ENCODE peak calls at places on chromosomes 16 and 17, in five cellular contexts. J, X, K, D and V are unnamed samples. For H4K20me1 and H3F3A, the result is how much of the 10 kb centered on the place peaks cover.

GRCh38 chr17:8047769-8048110 is 8.9 kb downstream of the ALOX15B start:
- DNase-seq in J (no peak), X (no peak), K (no peak), D (no peak), V (no peak)

GRCh38 chr17:35486920-35487727 is 38.6 kb upstream of the SLFN13 start:
- DNase-seq in J (no peak), X (no peak), K (peak), D (no peak), V (peak)

GRCh38 chr17:73758245-73758644 is 114.0 kb upstream of the SDK2 start:
- DNase-seq in J (no peak), X (no peak), K (no peak), D (peak), V (no peak)

GRCh38 chr17:73718362-73718761 is 74.1 kb upstream of the SDK2 start:
- DNase-seq in J (no peak), X (no peak), K (no peak), D (no peak), V (no peak)

GRCh38 chr17:74435775-74436359 is 4.0 kb downstream of the GPRC5C start:
- DNase-seq in J (no peak), X (no peak), K (no peak), D (no peak), V (no peak)

GRCh38 chr16:47565454-47565853 is 104.3 kb downstream of the PHKB start:
- DNase-seq in J (no peak), X (peak), K (peak), D (no peak), V (no peak)

GRCh38 chr17:1197781-1198490 is 18.2 kb upstream of the ABR start:
- DNase-seq in J (no peak), X (no peak), K (peak), D (no peak), V (no peak)

GRCh38 chr16:69017036-69017783 is 88.2 kb upstream of the HAS3 start:
- DNase-seq in J (no peak), X (peak), K (peak), D (peak), V (no peak)

GRCh38 chr17:19305761-19306159 is 56.8 kb downstream of the B9D1 start:
- DNase-seq in J (no peak), X (no peak), K (no peak), D (no peak), V (peak)

GRCh38 chr16:11240636-11241473 is 15.1 kb downstream of the SOCS1 start:
- DNase-seq in J (no peak), X (no peak), K (no peak), D (no peak), V (peak)

GRCh38 chr17:17414316-17414937 is 62.4 kb upstream of the MED9 start:
- DNase-seq in J (no peak), X (peak), K (peak), D (no peak), V (no peak)

GRCh38 chr17:41184480-41184961 is at the start of gene KRTAP4-1:
- DNase-seq in J (no peak), X (no peak), K (no peak), D (no peak), V (no peak)

GRCh38 chr17:41784207-41784744 is 2.2 kb downstream of the JUP start:
- DNase-seq in J (peak), X (peak), K (peak), D (peak), V (no peak)

GRCh38 chr17:17526369-17526768 is 30.2 kb upstream of the RASD1 start:
- DNase-seq in J (no peak), X (no peak), K (no peak), D (no peak), V (no peak)

GRCh38 chr17:34519286-34519685 is 60.1 kb upstream of the TMEM132E start:
- DNase-seq in J (peak), X (no peak), K (peak), D (peak), V (peak)

GRCh38 chr16:23974223-23974622 is 138.4 kb downstream of the PRKCB start:
- DNase-seq in J (peak), X (peak), K (no peak), D (no peak), V (no peak)

GRCh38 chr17:5619088-5619740 is 34.9 kb upstream of the NLRP1 start:
- DNase-seq in J (no peak), X (no peak), K (no peak), D (no peak), V (no peak)

GRCh38 chr17:28760987-28761562 is 17.3 kb downstream of the TRAF4 start:
- DNase-seq in J (peak), X (peak), K (peak), D (no peak), V (no peak)

GRCh38 chr16:81443688-81444447 is 740 bp upstream of the CMIP start:
- DNase-seq in J (no peak), X (no peak), K (no peak), D (no peak), V (no peak)

GRCh38 chr16:58461640-58462039 is 38.3 kb upstream of the NDRG4 start:
- DNase-seq in J (no peak), X (no peak), K (no peak), D (no peak), V (no peak)

GRCh38 chr17:34665150-34665802 is 85.9 kb downstream of the TMEM132E start:
- DNase-seq in J (no peak), X (no peak), K (no peak), D (peak), V (no peak)

GRCh38 chr17:50603340-50603739 is 31.3 kb upstream of the ABCC3 start:
- DNase-seq in J (peak), X (no peak), K (peak), D (peak), V (no peak)

DNA sequence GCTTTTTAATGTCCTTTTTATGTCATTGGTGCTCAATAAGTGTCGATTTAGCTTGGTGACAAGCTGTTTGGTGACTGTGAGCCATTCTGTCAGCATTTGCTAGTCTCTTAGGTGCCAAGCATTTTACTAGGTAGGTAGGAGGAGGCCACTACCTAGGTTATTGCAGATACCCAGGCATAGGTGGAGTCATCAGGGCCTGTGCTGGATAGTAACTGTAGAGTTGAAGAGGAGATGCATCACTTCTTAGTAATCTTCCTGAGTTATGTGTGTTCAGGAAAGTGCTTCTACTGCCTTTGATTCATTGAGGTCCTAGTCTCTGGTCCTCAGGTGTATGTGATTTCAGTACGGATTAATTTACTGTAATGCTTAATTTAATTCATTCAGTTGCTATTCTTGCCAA is 17.7 kb downstream of the USP10 start:
- DNase-seq in J (no peak), X (peak), K (peak), D (no peak), V (no peak)
- H4K20me1 ChIP-seq in J (half or more), X (half or more), K (under half), D (half or more), V (under half)

GRCh38 chr16:71404364-71404763 is 37.5 kb downstream of the TLE7 start:
- DNase-seq in J (no peak), X (no peak), K (no peak), D (no peak), V (no peak)

GRCh38 chr16:71399801-71400563 is 41.5 kb downstream of the CALB2 start:
- DNase-seq in J (no peak), X (no peak), K (no peak), D (no peak), V (no peak)

GRCh38 chr16:71406316-71406715 is 35.5 kb downstream of the TLE7 start:
- DNase-seq in J (no peak), X (no peak), K (no peak), D (no peak), V (no peak)

GRCh38 chr16:71401988-71402387 is 39.9 kb downstream of the TLE7 start:
- DNase-seq in J (peak), X (no peak), K (no peak), D (no peak), V (no peak)

DNA sequence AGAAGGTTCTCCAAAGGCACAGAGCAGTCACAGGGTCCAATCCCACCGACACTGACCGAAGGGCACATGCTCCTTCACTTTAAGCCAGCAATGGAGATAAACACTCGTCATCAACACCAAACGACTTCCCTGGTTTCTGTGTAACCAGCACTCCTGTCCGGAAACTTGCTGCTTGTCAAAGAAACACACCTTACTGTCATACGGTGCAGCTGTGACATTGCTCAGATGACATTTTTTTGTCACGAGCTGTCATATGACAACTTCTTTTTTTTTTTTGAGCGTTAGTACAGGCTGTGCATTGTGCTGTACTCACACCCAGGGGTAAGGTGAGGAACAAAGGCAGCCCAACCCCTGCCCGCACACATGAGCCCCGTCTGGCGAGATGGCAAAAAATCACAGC is 39.2 kb downstream of the TLE7 start:
- DNase-seq in J (no peak), X (no peak), K (no peak), D (no peak), V (no peak)
- H3K9ac ChIP-seq in J (no peak), X (no peak), K (no peak), D (no peak), V (no peak)

GRCh38 chr17:71301063-71301462 is 819.8 kb upstream of the SOX9 start:
- DNase-seq in J (no peak), X (no peak), K (no peak), D (no peak), V (no peak)

GRCh38 chr17:71302721-71303549 is 817.9 kb upstream of the SOX9 start:
- DNase-seq in J (no peak), X (peak), K (peak), D (no peak), V (no peak)

GRCh38 chr17:71304498-71305158 is 816.2 kb upstream of the SOX9 start:
- DNase-seq in J (no peak), X (no peak), K (no peak), D (no peak), V (no peak)
- H3F3A ChIP-seq in J (under half), X (under half), K (under half), D (under half), V (under half)

DNA sequence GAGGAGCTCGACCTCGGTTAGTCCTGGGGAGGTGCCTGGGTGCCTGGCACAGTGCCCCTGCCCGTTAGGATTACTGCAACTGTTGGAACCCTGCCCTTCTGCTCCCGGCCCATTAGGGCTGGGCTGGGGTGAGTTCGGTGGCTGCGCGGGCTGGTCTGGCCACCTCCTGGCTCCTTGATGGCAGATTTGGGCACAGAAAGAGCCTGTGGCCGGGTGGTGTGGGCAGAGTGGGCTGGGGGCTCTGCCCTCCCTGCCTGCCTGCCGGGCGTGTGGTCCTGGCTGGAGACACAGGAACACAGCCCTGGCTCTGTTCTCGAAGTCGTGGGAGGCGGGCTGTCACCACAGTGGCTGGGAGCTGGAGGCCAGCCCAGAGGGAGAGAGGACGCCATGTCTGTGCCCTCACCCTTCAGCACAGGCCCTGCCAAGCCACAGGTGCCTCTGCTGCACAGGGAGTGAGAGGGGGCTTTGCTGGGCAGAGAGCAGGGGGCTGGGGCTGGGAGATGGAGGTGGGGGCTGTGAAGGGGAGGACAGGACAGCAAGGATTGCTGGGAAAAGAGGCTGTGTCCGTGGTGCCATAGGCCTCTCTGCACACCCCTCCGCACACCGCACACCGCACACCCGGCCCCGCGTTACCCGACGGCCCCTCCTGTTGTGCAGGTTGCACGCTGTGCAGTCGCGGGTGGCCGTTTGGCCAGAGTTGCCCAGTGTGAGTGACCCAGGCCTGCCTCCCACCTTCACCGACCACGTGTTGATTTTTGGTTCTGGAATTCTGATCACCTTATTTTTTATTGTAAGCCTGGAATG is 236.6 kb upstream of the GSE1 start:
- DNase-seq in J (no peak), X (no peak), K (peak), D (peak), V (no peak)
- H4K20me1 ChIP-seq in J (under half), X (under half), K (under half), D (under half), V (under half)

DNA sequence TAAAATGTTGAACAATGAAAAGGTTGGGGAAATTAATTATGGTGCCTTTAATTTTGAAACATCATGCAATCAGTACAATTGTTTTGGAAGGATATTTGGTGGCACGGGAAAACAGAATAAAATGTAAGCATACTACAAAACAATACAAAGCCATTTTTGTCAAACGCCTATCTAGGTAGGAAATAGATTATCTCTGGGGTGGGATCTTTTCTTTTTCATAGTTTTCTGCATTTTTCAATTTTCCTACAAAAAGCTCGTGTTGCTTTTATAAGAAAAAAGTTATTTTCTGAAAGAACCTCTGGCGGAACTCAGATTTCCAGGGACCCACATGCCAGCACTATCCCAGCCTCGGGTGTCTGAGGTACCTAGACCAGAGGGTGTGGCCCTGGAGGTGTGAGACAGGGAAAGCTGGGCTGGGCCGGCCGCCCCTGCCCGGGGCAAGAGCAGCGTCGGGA is 961 bp upstream of the MAP3K3 start:
- DNase-seq in J (no peak), X (no peak), K (no peak), D (no peak), V (no peak)
- H3K9ac ChIP-seq in J (no peak), X (peak), K (peak), D (peak), V (peak)

GRCh38 chr17:69588316-69588715 is 173.8 kb downstream of the MAP2K6 start:
- DNase-seq in J (no peak), X (no peak), K (no peak), D (no peak), V (no peak)
- H3F3A ChIP-seq in J (under half), X (under half), K (under half), D (under half), V (under half)

GRCh38 chr16:9687737-9688319 is 494.4 kb downstream of the GRIN2A start:
- DNase-seq in J (no peak), X (no peak), K (no peak), D (no peak), V (no peak)
- H4K20me1 ChIP-seq in J (under half), X (under half), K (under half), D (under half), V (under half)

GRCh38 chr17:36726199-36726598 is 124.8 kb downstream of the MRM1 start:
- DNase-seq in J (no peak), X (no peak), K (no peak), D (no peak), V (no peak)
- H3K9ac ChIP-seq in J (no peak), X (no peak), K (no peak), D (no peak), V (no peak)

DNA sequence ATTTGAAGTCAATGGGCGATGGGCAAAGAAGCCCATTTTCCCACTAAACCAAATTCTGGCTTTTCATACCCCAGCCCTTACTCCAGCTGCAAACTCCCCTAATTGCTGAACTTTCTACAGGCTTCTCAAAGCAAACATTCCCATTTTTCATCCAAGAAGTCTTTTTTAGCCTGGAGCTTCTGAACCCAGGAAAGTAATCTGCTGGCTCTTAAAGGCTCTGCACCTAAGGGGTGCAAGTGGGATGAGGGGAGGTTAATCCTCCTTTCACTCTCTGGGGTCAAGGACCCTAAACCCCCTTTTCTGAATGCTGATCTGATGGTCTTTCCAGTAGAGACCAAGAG is 2.4 kb downstream of the HOXB7 start:
- DNase-seq in J (no peak), X (no peak), K (no peak), D (no peak), V (no peak)
- H3F3A ChIP-seq in J (under half), X (under half), K (under half), D (under half), V (under half)